ENCODE peak calls at places on chromosomes 11 and 22, in four cellular contexts. G is prostate gland; B is body of pancreas; S is effector CD4-positive, alpha-beta T cell. V is an unnamed sample.

GRCh38 chr22:27918351-27919221 is 470 bp downstream of the PITPNB start:
- DNase-seq in G (peak; percentile 29), B (peak; percentile 38), S (peak; percentile 34), V (peak; percentile 58)

GRCh38 chr11:880447-880846 is 30.2 kb downstream of the CHID1 start:
- DNase-seq in G (no peak), B (no peak), S (no peak), V (no peak)

GRCh38 chr11:73239571-73240189 is 21.6 kb downstream of the P2RY2 start:
- DNase-seq in G (no peak), B (peak; percentile 35), S (no peak), V (no peak)

GRCh38 chr22:28027453-28028448 is 108.7 kb upstream of the PITPNB start:
- DNase-seq in G (peak; percentile 65), B (no peak), S (no peak), V (peak; percentile 66)

GRCh38 chr11:44621784-44622183 is 56.3 kb downstream of the CD82 start:
- DNase-seq in G (no peak), B (peak; percentile 5), S (no peak), V (no peak)

GRCh38 chr11:128884703-128885338 is 6.3 kb upstream of the KCNJ5 start:
- DNase-seq in G (peak; percentile 78), B (peak; percentile 80), S (peak; percentile 37), V (peak; percentile 64)

GRCh38 chr22:49423125-49423650 is 404.5 kb downstream of the BRD1 start:
- DNase-seq in G (no peak), B (no peak), S (no peak), V (no peak)

GRCh38 chr11:120744016-120744994 is 232.8 kb downstream of the GRIK4 start:
- DNase-seq in G (no peak), B (no peak), S (no peak), V (no peak)

V was measured in thyroid gland.